ENCODE peak calls at places on chromosomes 3 and 15, in six cellular contexts. One of them, this sample, is unnamed.
A peak's percentile ranks its signal among the peaks of the same experiment; 100 is the strongest.

GRCh38 chr3:119314821-119315220 is 20.6 kb downstream of the ARHGAP31 start:
- DNase-seq in mesenchymal stem cell: no peak
- DNase-seq in HFF-Myc: no peak
- DNase-seq in Daoy: no peak
- DNase-seq in omental fat pad: no peak
- DNase-seq in activated CD8-positive, alpha-beta memory T cell treated with anti-CD3 and anti-CD28 coated beads for 48 hours: no peak
- DNase-seq in this sample: no peak

GRCh38 chr3:8663177-8664061 is 18.8 kb upstream of the SSUH2 start:
- DNase-seq in mesenchymal stem cell: peak; percentile 72
- DNase-seq in HFF-Myc: peak; percentile 71
- DNase-seq in Daoy: peak; percentile 55
- DNase-seq in omental fat pad: peak; percentile 64
- DNase-seq in activated CD8-positive, alpha-beta memory T cell treated with anti-CD3 and anti-CD28 coated beads for 48 hours: peak; percentile 25
- DNase-seq in this sample: peak; percentile 65

GRCh38 chr3:149085828-149086231 is 503 bp downstream of the HLTF start:
- DNase-seq in mesenchymal stem cell: peak; percentile 61
- DNase-seq in HFF-Myc: no peak
- DNase-seq in Daoy: peak; percentile 27
- DNase-seq in omental fat pad: no peak
- DNase-seq in activated CD8-positive, alpha-beta memory T cell treated with anti-CD3 and anti-CD28 coated beads for 48 hours: no peak
- DNase-seq in this sample: no peak

GRCh38 chr15:38226867-38227266 is 25.8 kb upstream of the SPRED1 start:
- DNase-seq in mesenchymal stem cell: peak; percentile 88
- DNase-seq in HFF-Myc: no peak
- DNase-seq in Daoy: peak; percentile 86
- DNase-seq in omental fat pad: no peak
- DNase-seq in activated CD8-positive, alpha-beta memory T cell treated with anti-CD3 and anti-CD28 coated beads for 48 hours: no peak
- DNase-seq in this sample: no peak

GRCh38 chr3:127254730-127255129 is 33.1 kb downstream of the PRR20G start:
- DNase-seq in mesenchymal stem cell: no peak
- DNase-seq in HFF-Myc: no peak
- DNase-seq in Daoy: peak; percentile 7
- DNase-seq in omental fat pad: no peak
- DNase-seq in activated CD8-positive, alpha-beta memory T cell treated with anti-CD3 and anti-CD28 coated beads for 48 hours: no peak
- DNase-seq in this sample: no peak

GRCh38 chr15:39804026-39804425 is 21.4 kb upstream of the FSIP1 start:
- DNase-seq in mesenchymal stem cell: peak; percentile 54
- DNase-seq in HFF-Myc: no peak
- DNase-seq in Daoy: no peak
- DNase-seq in omental fat pad: no peak
- DNase-seq in activated CD8-positive, alpha-beta memory T cell treated with anti-CD3 and anti-CD28 coated beads for 48 hours: no peak
- DNase-seq in this sample: no peak

GRCh38 chr3:141321109-141321497 is 47.2 kb upstream of the ZBTB38 start:
- DNase-seq in mesenchymal stem cell: peak; percentile 41
- DNase-seq in HFF-Myc: no peak
- DNase-seq in Daoy: no peak
- DNase-seq in omental fat pad: no peak
- DNase-seq in activated CD8-positive, alpha-beta memory T cell treated with anti-CD3 and anti-CD28 coated beads for 48 hours: no peak
- DNase-seq in this sample: no peak

GRCh38 chr15:100209204-100209603 is 132.6 kb downstream of the ADAMTS17 start:
- DNase-seq in mesenchymal stem cell: no peak
- DNase-seq in HFF-Myc: no peak
- DNase-seq in Daoy: no peak
- DNase-seq in omental fat pad: no peak
- DNase-seq in activated CD8-positive, alpha-beta memory T cell treated with anti-CD3 and anti-CD28 coated beads for 48 hours: no peak
- DNase-seq in this sample: no peak

GRCh38 chr3:29183346-29184087 is 97.4 kb upstream of the RBMS3 start:
- DNase-seq in mesenchymal stem cell: peak; percentile 81
- DNase-seq in HFF-Myc: no peak
- DNase-seq in Daoy: peak; percentile 39
- DNase-seq in omental fat pad: no peak
- DNase-seq in activated CD8-positive, alpha-beta memory T cell treated with anti-CD3 and anti-CD28 coated beads for 48 hours: no peak
- DNase-seq in this sample: no peak

GRCh38 chr3:58924581-58924980 is 125.2 kb downstream of the CFAP20DC start:
- DNase-seq in mesenchymal stem cell: no peak
- DNase-seq in HFF-Myc: peak; percentile 10
- DNase-seq in Daoy: no peak
- DNase-seq in omental fat pad: no peak
- DNase-seq in activated CD8-positive, alpha-beta memory T cell treated with anti-CD3 and anti-CD28 coated beads for 48 hours: no peak
- DNase-seq in this sample: no peak

GRCh38 chr3:9553021-9553948 is at the start of gene LHFPL4:
- DNase-seq in mesenchymal stem cell: no peak
- DNase-seq in HFF-Myc: no peak
- DNase-seq in Daoy: no peak
- DNase-seq in omental fat pad: no peak
- DNase-seq in activated CD8-positive, alpha-beta memory T cell treated with anti-CD3 and anti-CD28 coated beads for 48 hours: no peak
- DNase-seq in this sample: no peak

GRCh38 chr15:68484696-68485400 is 52.9 kb upstream of the ITGA11 start:
- DNase-seq in mesenchymal stem cell: peak; percentile 61
- DNase-seq in HFF-Myc: no peak
- DNase-seq in Daoy: peak; percentile 74
- DNase-seq in omental fat pad: no peak
- DNase-seq in activated CD8-positive, alpha-beta memory T cell treated with anti-CD3 and anti-CD28 coated beads for 48 hours: no peak
- DNase-seq in this sample: peak; percentile 84

This sample was measured in aorta.